ENCODE peak calls at places on chromosomes 1 and 21, in eight cellular contexts. One of them, this sample, is unnamed.

GRCh38 chr1:39625462-39626273 is 13.8 kb downstream of the HEYL start:
- DNase-seq in esophagus squamous epithelium: no peak
- DNase-seq in HCT116: no peak
- DNase-seq in stimulated activated naive CD8-positive, alpha-beta T cell treated with anti-CD3 and anti-CD28 coated beads, Interleukin-15, Interleukin-2, amounts not matched to agents 100 U/mL and 50 U/mL, for 24 hours: no peak
- DNase-seq in stimulated activated naive CD4-positive, alpha-beta T cell: no peak
- DNase-seq in BE2C: peak
- DNase-seq in NCI-H1092: no peak
- DNase-seq in stimulated activated CD4-positive, alpha-beta T cell treated with anti-CD3 and anti-CD28 coated beads, Interleukin-4, amount 100 ng/mL, for 24 hours: no peak
- DNase-seq in this sample: no peak

GRCh38 chr1:20410555-20410954 is 75.5 kb downstream of the CAMK2N1 start:
- DNase-seq in BE2C: no peak
- DNase-seq in stimulated activated naive CD8-positive, alpha-beta T cell treated with anti-CD3 and anti-CD28 coated beads, Interleukin-15, Interleukin-2, amounts not matched to agents 100 U/mL and 50 U/mL, for 24 hours: no peak
- DNase-seq in HCT116: no peak
- DNase-seq in NCI-H1092: no peak
- DNase-seq in esophagus squamous epithelium: no peak
- DNase-seq in stimulated activated CD4-positive, alpha-beta T cell treated with anti-CD3 and anti-CD28 coated beads, Interleukin-4, amount 100 ng/mL, for 24 hours: no peak
- DNase-seq in stimulated activated naive CD4-positive, alpha-beta T cell: no peak
- DNase-seq in this sample: no peak

GRCh38 chr21:38740131-38740530 is 65.6 kb upstream of the ETS2 start:
- DNase-seq in stimulated activated naive CD4-positive, alpha-beta T cell: no peak
- DNase-seq in BE2C: no peak
- DNase-seq in esophagus squamous epithelium: no peak
- DNase-seq in stimulated activated naive CD8-positive, alpha-beta T cell treated with anti-CD3 and anti-CD28 coated beads, Interleukin-15, Interleukin-2, amounts not matched to agents 100 U/mL and 50 U/mL, for 24 hours: no peak
- DNase-seq in stimulated activated CD4-positive, alpha-beta T cell treated with anti-CD3 and anti-CD28 coated beads, Interleukin-4, amount 100 ng/mL, for 24 hours: no peak
- DNase-seq in NCI-H1092: no peak
- DNase-seq in HCT116: no peak
- DNase-seq in this sample: no peak

GRCh38 chr21:25911730-25912401 is 177.1 kb downstream of the GABPA start:
- DNase-seq in NCI-H1092: no peak
- DNase-seq in stimulated activated naive CD4-positive, alpha-beta T cell: no peak
- DNase-seq in BE2C: peak
- DNase-seq in stimulated activated CD4-positive, alpha-beta T cell treated with anti-CD3 and anti-CD28 coated beads, Interleukin-4, amount 100 ng/mL, for 24 hours: no peak
- DNase-seq in HCT116: no peak
- DNase-seq in stimulated activated naive CD8-positive, alpha-beta T cell treated with anti-CD3 and anti-CD28 coated beads, Interleukin-15, Interleukin-2, amounts not matched to agents 100 U/mL and 50 U/mL, for 24 hours: no peak
- DNase-seq in esophagus squamous epithelium: no peak
- DNase-seq in this sample: no peak

GRCh38 chr1:38991638-38992449 is 768 bp downstream of the AKIRIN1 start:
- DNase-seq in stimulated activated naive CD4-positive, alpha-beta T cell: no peak
- DNase-seq in stimulated activated naive CD8-positive, alpha-beta T cell treated with anti-CD3 and anti-CD28 coated beads, Interleukin-15, Interleukin-2, amounts not matched to agents 100 U/mL and 50 U/mL, for 24 hours: peak
- DNase-seq in NCI-H1092: no peak
- DNase-seq in HCT116: no peak
- DNase-seq in BE2C: peak
- DNase-seq in stimulated activated CD4-positive, alpha-beta T cell treated with anti-CD3 and anti-CD28 coated beads, Interleukin-4, amount 100 ng/mL, for 24 hours: peak
- DNase-seq in esophagus squamous epithelium: no peak
- DNase-seq in this sample: no peak

GRCh38 chr1:228413241-228414010 is 3.2 kb downstream of the TRIM17 start:
- DNase-seq in NCI-H1092: no peak
- DNase-seq in BE2C: no peak
- DNase-seq in stimulated activated naive CD4-positive, alpha-beta T cell: no peak
- DNase-seq in esophagus squamous epithelium: no peak
- DNase-seq in stimulated activated CD4-positive, alpha-beta T cell treated with anti-CD3 and anti-CD28 coated beads, Interleukin-4, amount 100 ng/mL, for 24 hours: no peak
- DNase-seq in HCT116: no peak
- DNase-seq in stimulated activated naive CD8-positive, alpha-beta T cell treated with anti-CD3 and anti-CD28 coated beads, Interleukin-15, Interleukin-2, amounts not matched to agents 100 U/mL and 50 U/mL, for 24 hours: no peak
- DNase-seq in this sample: no peak

GRCh38 chr1:53148123-53148522 is 5.7 kb upstream of the SLC1A7 start:
- DNase-seq in NCI-H1092: no peak
- DNase-seq in HCT116: no peak
- DNase-seq in esophagus squamous epithelium: no peak
- DNase-seq in stimulated activated naive CD8-positive, alpha-beta T cell treated with anti-CD3 and anti-CD28 coated beads, Interleukin-15, Interleukin-2, amounts not matched to agents 100 U/mL and 50 U/mL, for 24 hours: no peak
- DNase-seq in stimulated activated CD4-positive, alpha-beta T cell treated with anti-CD3 and anti-CD28 coated beads, Interleukin-4, amount 100 ng/mL, for 24 hours: no peak
- DNase-seq in stimulated activated naive CD4-positive, alpha-beta T cell: no peak
- DNase-seq in BE2C: no peak
- DNase-seq in this sample: no peak

GRCh38 chr1:212860713-212861581 is 2.9 kb downstream of the FLVCR1 start:
- DNase-seq in stimulated activated naive CD8-positive, alpha-beta T cell treated with anti-CD3 and anti-CD28 coated beads, Interleukin-15, Interleukin-2, amounts not matched to agents 100 U/mL and 50 U/mL, for 24 hours: no peak
- DNase-seq in stimulated activated CD4-positive, alpha-beta T cell treated with anti-CD3 and anti-CD28 coated beads, Interleukin-4, amount 100 ng/mL, for 24 hours: no peak
- DNase-seq in esophagus squamous epithelium: no peak
- DNase-seq in NCI-H1092: no peak
- DNase-seq in stimulated activated naive CD4-positive, alpha-beta T cell: no peak
- DNase-seq in BE2C: no peak
- DNase-seq in HCT116: no peak
- DNase-seq in this sample: no peak

GRCh38 chr1:88979054-88979748 is 13.2 kb downstream of the KYAT3 start:
- DNase-seq in stimulated activated CD4-positive, alpha-beta T cell treated with anti-CD3 and anti-CD28 coated beads, Interleukin-4, amount 100 ng/mL, for 24 hours: no peak
- DNase-seq in stimulated activated naive CD8-positive, alpha-beta T cell treated with anti-CD3 and anti-CD28 coated beads, Interleukin-15, Interleukin-2, amounts not matched to agents 100 U/mL and 50 U/mL, for 24 hours: no peak
- DNase-seq in BE2C: no peak
- DNase-seq in HCT116: no peak
- DNase-seq in NCI-H1092: no peak
- DNase-seq in stimulated activated naive CD4-positive, alpha-beta T cell: no peak
- DNase-seq in esophagus squamous epithelium: no peak
- DNase-seq in this sample: no peak

GRCh38 chr1:84768634-84769033 is 78.4 kb upstream of the SSX2IP start:
- DNase-seq in HCT116: no peak
- DNase-seq in stimulated activated naive CD8-positive, alpha-beta T cell treated with anti-CD3 and anti-CD28 coated beads, Interleukin-15, Interleukin-2, amounts not matched to agents 100 U/mL and 50 U/mL, for 24 hours: no peak
- DNase-seq in stimulated activated naive CD4-positive, alpha-beta T cell: no peak
- DNase-seq in esophagus squamous epithelium: no peak
- DNase-seq in BE2C: no peak
- DNase-seq in NCI-H1092: no peak
- DNase-seq in stimulated activated CD4-positive, alpha-beta T cell treated with anti-CD3 and anti-CD28 coated beads, Interleukin-4, amount 100 ng/mL, for 24 hours: no peak
- DNase-seq in this sample: no peak

GRCh38 chr1:204989266-204990058 is 53.5 kb upstream of the CNTN2 start:
- DNase-seq in NCI-H1092: peak
- DNase-seq in HCT116: peak
- DNase-seq in BE2C: peak
- DNase-seq in stimulated activated naive CD8-positive, alpha-beta T cell treated with anti-CD3 and anti-CD28 coated beads, Interleukin-15, Interleukin-2, amounts not matched to agents 100 U/mL and 50 U/mL, for 24 hours: peak
- DNase-seq in stimulated activated naive CD4-positive, alpha-beta T cell: peak
- DNase-seq in esophagus squamous epithelium: no peak
- DNase-seq in stimulated activated CD4-positive, alpha-beta T cell treated with anti-CD3 and anti-CD28 coated beads, Interleukin-4, amount 100 ng/mL, for 24 hours: peak
- DNase-seq in this sample: peak

GRCh38 chr1:221563476-221563921 is 178.4 kb downstream of the DUSP10 start:
- DNase-seq in stimulated activated naive CD8-positive, alpha-beta T cell treated with anti-CD3 and anti-CD28 coated beads, Interleukin-15, Interleukin-2, amounts not matched to agents 100 U/mL and 50 U/mL, for 24 hours: no peak
- DNase-seq in stimulated activated naive CD4-positive, alpha-beta T cell: no peak
- DNase-seq in HCT116: no peak
- DNase-seq in NCI-H1092: no peak
- DNase-seq in esophagus squamous epithelium: no peak
- DNase-seq in BE2C: no peak
- DNase-seq in stimulated activated CD4-positive, alpha-beta T cell treated with anti-CD3 and anti-CD28 coated beads, Interleukin-4, amount 100 ng/mL, for 24 hours: no peak
- DNase-seq in this sample: no peak

GRCh38 chr1:147243228-147243685 is 773 bp downstream of the CHD1L start:
- DNase-seq in NCI-H1092: peak
- DNase-seq in esophagus squamous epithelium: no peak
- DNase-seq in stimulated activated naive CD4-positive, alpha-beta T cell: no peak
- DNase-seq in stimulated activated CD4-positive, alpha-beta T cell treated with anti-CD3 and anti-CD28 coated beads, Interleukin-4, amount 100 ng/mL, for 24 hours: peak
- DNase-seq in BE2C: peak
- DNase-seq in HCT116: no peak
- DNase-seq in stimulated activated naive CD8-positive, alpha-beta T cell treated with anti-CD3 and anti-CD28 coated beads, Interleukin-15, Interleukin-2, amounts not matched to agents 100 U/mL and 50 U/mL, for 24 hours: peak
- DNase-seq in this sample: no peak

GRCh38 chr1:150151291-150152181 is 1.8 kb downstream of the PLEKHO1 start:
- DNase-seq in NCI-H1092: no peak
- DNase-seq in esophagus squamous epithelium: no peak
- DNase-seq in stimulated activated CD4-positive, alpha-beta T cell treated with anti-CD3 and anti-CD28 coated beads, Interleukin-4, amount 100 ng/mL, for 24 hours: peak
- DNase-seq in stimulated activated naive CD8-positive, alpha-beta T cell treated with anti-CD3 and anti-CD28 coated beads, Interleukin-15, Interleukin-2, amounts not matched to agents 100 U/mL and 50 U/mL, for 24 hours: peak
- DNase-seq in HCT116: no peak
- DNase-seq in stimulated activated naive CD4-positive, alpha-beta T cell: peak
- DNase-seq in BE2C: no peak
- DNase-seq in this sample: no peak